ENCODE peak calls at places on chromosome 7, in eight cellular contexts. One of them, this sample, is unnamed.

GRCh38 chr7:6413637-6414036 is 34.1 kb downstream of the DAGLB start:
- DNase-seq in IMR-90: no peak
- DNase-seq in AG09309: no peak
- DNase-seq in gastrocnemius medialis: no peak
- DNase-seq in A549: no peak
- DNase-seq in lower leg skin: no peak
- DNase-seq in K562: no peak
- DNase-seq in GM23338: no peak
- DNase-seq in this sample: no peak

GRCh38 chr7:105654994-105655900 is 74.0 kb upstream of the EFCAB10 start:
- DNase-seq in AG09309: no peak
- DNase-seq in GM23338: peak
- DNase-seq in lower leg skin: no peak
- DNase-seq in A549: no peak
- DNase-seq in IMR-90: peak
- DNase-seq in gastrocnemius medialis: no peak
- DNase-seq in K562: peak
- DNase-seq in this sample: peak

GRCh38 chr7:33642312-33642711 is 263.0 kb upstream of the BMPER start:
- DNase-seq in GM23338: no peak
- DNase-seq in AG09309: no peak
- DNase-seq in K562: no peak
- DNase-seq in lower leg skin: no peak
- DNase-seq in IMR-90: no peak
- DNase-seq in gastrocnemius medialis: no peak
- DNase-seq in A549: no peak
- DNase-seq in this sample: no peak

GRCh38 chr7:71055504-71055903 is 76.4 kb upstream of the GALNT17 start:
- DNase-seq in K562: no peak
- DNase-seq in IMR-90: no peak
- DNase-seq in lower leg skin: no peak
- DNase-seq in GM23338: no peak
- DNase-seq in gastrocnemius medialis: no peak
- DNase-seq in AG09309: no peak
- DNase-seq in A549: no peak
- DNase-seq in this sample: no peak

GRCh38 chr7:6164491-6164890 is 107.9 kb downstream of the CYTH3 start:
- DNase-seq in A549: peak
- DNase-seq in lower leg skin: no peak
- DNase-seq in K562: peak
- DNase-seq in IMR-90: no peak
- DNase-seq in gastrocnemius medialis: no peak
- DNase-seq in GM23338: peak
- DNase-seq in AG09309: no peak
- DNase-seq in this sample: no peak

GRCh38 chr7:84248267-84248666 is 53.7 kb upstream of the SEMA3A start:
- DNase-seq in GM23338: no peak
- DNase-seq in gastrocnemius medialis: no peak
- DNase-seq in IMR-90: peak
- DNase-seq in K562: no peak
- DNase-seq in AG09309: no peak
- DNase-seq in A549: no peak
- DNase-seq in lower leg skin: no peak
- DNase-seq in this sample: no peak

GRCh38 chr7:148095066-148095465 is 495.5 kb upstream of the C7orf33 start:
- DNase-seq in K562: no peak
- DNase-seq in GM23338: no peak
- DNase-seq in IMR-90: no peak
- DNase-seq in AG09309: no peak
- DNase-seq in lower leg skin: no peak
- DNase-seq in gastrocnemius medialis: no peak
- DNase-seq in A549: no peak
- DNase-seq in this sample: no peak

GRCh38 chr7:45885264-45885882 is 2.9 kb upstream of the IGFBP1 start:
- DNase-seq in AG09309: no peak
- DNase-seq in GM23338: no peak
- DNase-seq in gastrocnemius medialis: no peak
- DNase-seq in IMR-90: no peak
- DNase-seq in lower leg skin: no peak
- DNase-seq in K562: no peak
- DNase-seq in A549: peak
- DNase-seq in this sample: no peak

GRCh38 chr7:142760071-142760642 is 10.6 kb upstream of the PRSS2 start:
- DNase-seq in A549: no peak
- DNase-seq in IMR-90: no peak
- DNase-seq in AG09309: no peak
- DNase-seq in K562: no peak
- DNase-seq in lower leg skin: no peak
- DNase-seq in GM23338: no peak
- DNase-seq in gastrocnemius medialis: no peak
- DNase-seq in this sample: no peak

GRCh38 chr7:116836911-116837310 is 25.5 kb upstream of the CAPZA2 start:
- DNase-seq in K562: no peak
- DNase-seq in A549: peak
- DNase-seq in AG09309: no peak
- DNase-seq in GM23338: no peak
- DNase-seq in gastrocnemius medialis: no peak
- DNase-seq in IMR-90: no peak
- DNase-seq in lower leg skin: no peak
- DNase-seq in this sample: no peak

GRCh38 chr7:26397786-26398435 is 106.2 kb downstream of the SNX10 start:
- DNase-seq in K562: peak
- DNase-seq in IMR-90: no peak
- DNase-seq in A549: peak
- DNase-seq in GM23338: peak
- DNase-seq in lower leg skin: no peak
- DNase-seq in gastrocnemius medialis: peak
- DNase-seq in AG09309: no peak
- DNase-seq in this sample: no peak

GRCh38 chr7:20331231-20331880 is 656 bp downstream of the ITGB8 start:
- DNase-seq in IMR-90: peak
- DNase-seq in K562: no peak
- DNase-seq in A549: peak
- DNase-seq in gastrocnemius medialis: no peak
- DNase-seq in AG09309: no peak
- DNase-seq in GM23338: peak
- DNase-seq in lower leg skin: no peak
- DNase-seq in this sample: peak

GRCh38 chr7:43296306-43296705 is 183.9 kb downstream of the HECW1 start:
- DNase-seq in lower leg skin: no peak
- DNase-seq in AG09309: no peak
- DNase-seq in A549: peak
- DNase-seq in K562: peak
- DNase-seq in IMR-90: peak
- DNase-seq in gastrocnemius medialis: no peak
- DNase-seq in GM23338: peak
- DNase-seq in this sample: no peak
- TF ChIP-seq CTCF in lower leg skin: no peak
- TF ChIP-seq CTCF in AG09309: no peak
- TF ChIP-seq CTCF in A549: no peak
- TF ChIP-seq CTCF in K562: peak
- TF ChIP-seq CTCF in IMR-90: no peak
- TF ChIP-seq CTCF in gastrocnemius medialis: no peak
- TF ChIP-seq CTCF in GM23338: peak
- TF ChIP-seq CTCF in this sample: no peak

GRCh38 chr7:18087031-18087686 is 59.5 kb upstream of the PRPS1L1 start:
- DNase-seq in AG09309: no peak
- DNase-seq in A549: peak
- DNase-seq in K562: no peak
- DNase-seq in gastrocnemius medialis: no peak
- DNase-seq in lower leg skin: no peak
- DNase-seq in IMR-90: no peak
- DNase-seq in GM23338: peak
- DNase-seq in this sample: no peak
- H3K4me3 ChIP-seq in AG09309: peak
- H3K4me3 ChIP-seq in A549: peak
- H3K4me3 ChIP-seq in K562: peak
- H3K4me3 ChIP-seq in gastrocnemius medialis: peak
- H3K4me3 ChIP-seq in lower leg skin: peak
- H3K4me3 ChIP-seq in IMR-90: peak
- H3K4me3 ChIP-seq in GM23338: peak
- H3K4me3 ChIP-seq in this sample: peak

GRCh38 chr7:131865911-131866310 is 309.5 kb upstream of the PODXL start:
- DNase-seq in AG09309: no peak
- DNase-seq in GM23338: no peak
- DNase-seq in IMR-90: no peak
- DNase-seq in gastrocnemius medialis: no peak
- DNase-seq in K562: no peak
- DNase-seq in lower leg skin: no peak
- DNase-seq in A549: no peak
- DNase-seq in this sample: no peak

GRCh38 chr7:131859162-131859821 is 302.9 kb upstream of the PODXL start:
- DNase-seq in gastrocnemius medialis: no peak
- DNase-seq in AG09309: peak
- DNase-seq in A549: peak
- DNase-seq in K562: peak
- DNase-seq in lower leg skin: peak
- DNase-seq in GM23338: peak
- DNase-seq in IMR-90: peak
- DNase-seq in this sample: peak

GRCh38 chr7:131867461-131867860 is 311.0 kb upstream of the PODXL start:
- DNase-seq in A549: no peak
- DNase-seq in gastrocnemius medialis: no peak
- DNase-seq in lower leg skin: no peak
- DNase-seq in IMR-90: no peak
- DNase-seq in GM23338: no peak
- DNase-seq in AG09309: no peak
- DNase-seq in K562: no peak
- DNase-seq in this sample: no peak

GRCh38 chr7:131861620-131862346 is 305.4 kb upstream of the PODXL start:
- DNase-seq in lower leg skin: no peak
- DNase-seq in gastrocnemius medialis: no peak
- DNase-seq in A549: peak
- DNase-seq in AG09309: no peak
- DNase-seq in IMR-90: peak
- DNase-seq in GM23338: no peak
- DNase-seq in K562: no peak
- DNase-seq in this sample: no peak
- TF ChIP-seq CTCF in lower leg skin: no peak
- TF ChIP-seq CTCF in gastrocnemius medialis: no peak
- TF ChIP-seq CTCF in A549: peak
- TF ChIP-seq CTCF in AG09309: peak
- TF ChIP-seq CTCF in IMR-90: no peak
- TF ChIP-seq CTCF in GM23338: peak
- TF ChIP-seq CTCF in K562: no peak
- TF ChIP-seq CTCF in this sample: no peak

GRCh38 chr7:157072361-157072760 is 61.9 kb upstream of the MNX1 start:
- DNase-seq in lower leg skin: no peak
- DNase-seq in GM23338: no peak
- DNase-seq in IMR-90: no peak
- DNase-seq in K562: no peak
- DNase-seq in gastrocnemius medialis: no peak
- DNase-seq in A549: no peak
- DNase-seq in AG09309: no peak
- DNase-seq in this sample: no peak
- H3K4me3 ChIP-seq in lower leg skin: no peak
- H3K4me3 ChIP-seq in GM23338: no peak
- H3K4me3 ChIP-seq in IMR-90: no peak
- H3K4me3 ChIP-seq in K562: no peak
- H3K4me3 ChIP-seq in gastrocnemius medialis: no peak
- H3K4me3 ChIP-seq in A549: no peak
- H3K4me3 ChIP-seq in AG09309: no peak
- H3K4me3 ChIP-seq in this sample: no peak

DNA sequence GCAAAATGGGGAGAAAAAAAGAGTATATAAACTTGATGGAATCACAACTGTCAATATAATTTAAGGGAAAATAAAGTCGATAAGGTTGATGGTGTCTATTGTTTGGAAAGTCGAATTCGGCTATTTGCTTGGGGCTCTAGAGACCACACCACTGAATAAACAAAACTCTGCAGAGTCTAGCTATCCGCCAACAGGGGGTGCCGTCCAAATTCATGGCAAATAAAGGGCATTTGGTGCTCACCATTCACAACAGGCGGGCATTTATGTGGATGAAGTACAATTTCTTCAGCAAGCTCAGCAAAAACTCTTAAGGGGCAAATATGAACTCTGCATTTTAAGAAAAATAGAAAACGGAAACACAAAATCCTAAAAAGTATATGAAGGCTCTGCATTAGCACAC is 23.3 kb downstream of the CD36 start:
- DNase-seq in K562: no peak
- DNase-seq in GM23338: peak
- DNase-seq in IMR-90: no peak
- DNase-seq in lower leg skin: no peak
- DNase-seq in A549: peak
- DNase-seq in AG09309: no peak
- DNase-seq in gastrocnemius medialis: no peak
- DNase-seq in this sample: no peak
- TF ChIP-seq CTCF in K562: no peak
- TF ChIP-seq CTCF in GM23338: peak
- TF ChIP-seq CTCF in IMR-90: no peak
- TF ChIP-seq CTCF in lower leg skin: no peak
- TF ChIP-seq CTCF in A549: peak
- TF ChIP-seq CTCF in AG09309: no peak
- TF ChIP-seq CTCF in gastrocnemius medialis: no peak
- TF ChIP-seq CTCF in this sample: no peak

This sample was measured in stomach.